ENCODE peak calls at places on chromosomes 2 and 18, in nine cellular contexts. O is nephron progenitor cell, A is A549, V is GM12865, K is thoracic aorta, H is neural crest cell, T is lower lobe of right lung, F is body of pancreas, Z is HL-60. R is an unnamed sample.

GRCh38 chr2:48452108-48452507 is 77.8 kb upstream of the STON1 start:
- DNase-seq in O (no peak), A (no peak), V (no peak), K (no peak), H (no peak), T (no peak), F (no peak), Z (no peak), R (no peak)

GRCh38 chr2:23199115-23199918 is 185.7 kb upstream of the KLHL29 start:
- DNase-seq in O (peak; percentile 11), A (peak; percentile 47), V (peak; percentile 42), K (no peak), H (peak; percentile 20), T (no peak), F (no peak), Z (no peak), R (peak; percentile 18)

GRCh38 chr2:67463810-67464209 is 66.7 kb downstream of the ETAA1 start:
- DNase-seq in O (no peak), A (peak; percentile 74), V (no peak), K (no peak), H (no peak), T (no peak), F (no peak), Z (no peak), R (no peak)

GRCh38 chr18:46750626-46751025 is 6.2 kb downstream of the ST8SIA5 start:
- DNase-seq in O (no peak), A (no peak), V (no peak), K (no peak), H (no peak), T (no peak), F (no peak), Z (no peak), R (no peak)

GRCh38 chr2:67996772-67997527 is 65.9 kb downstream of the C1D start:
- DNase-seq in O (no peak), A (no peak), V (no peak), K (no peak), H (no peak), T (no peak), F (no peak), Z (no peak), R (no peak)

GRCh38 chr2:227818569-227819397 is 5.1 kb downstream of the CCL20 start:
- DNase-seq in O (no peak), A (peak; percentile 96), V (no peak), K (peak; percentile 34), H (no peak), T (peak; percentile 79), F (peak; percentile 64), Z (peak; percentile 100), R (no peak)

GRCh38 chr2:127818794-127819425 is 7.9 kb upstream of the WDR33 start:
- DNase-seq in O (no peak), A (no peak), V (no peak), K (no peak), H (no peak), T (no peak), F (no peak), Z (no peak), R (no peak)

GRCh38 chr2:72011356-72011661 is 136.4 kb downstream of the CYP26B1 start:
- DNase-seq in O (no peak), A (no peak), V (no peak), K (no peak), H (no peak), T (no peak), F (no peak), Z (no peak), R (no peak)

GRCh38 chr2:239278361-239278760 is 122.5 kb downstream of the HDAC4 start:
- DNase-seq in O (no peak), A (no peak), V (no peak), K (no peak), H (no peak), T (no peak), F (peak; percentile 1), Z (no peak), R (no peak)

GRCh38 chr2:239277401-239278085 is 123.3 kb downstream of the HDAC4 start:
- DNase-seq in O (no peak), A (no peak), V (no peak), K (no peak), H (no peak), T (no peak), F (peak; percentile 1), Z (no peak), R (no peak)

GRCh38 chr2:239275037-239275685 is 125.7 kb downstream of the HDAC4 start:
- DNase-seq in O (no peak), A (peak; percentile 97), V (peak; percentile 88), K (peak; percentile 64), H (no peak), T (peak; percentile 81), F (peak; percentile 79), Z (peak; percentile 82), R (peak; percentile 81)

GRCh38 chr2:239275871-239276812 is 124.7 kb downstream of the HDAC4 start:
- DNase-seq in O (no peak), A (peak; percentile 61), V (no peak), K (no peak), H (no peak), T (peak; percentile 46), F (peak; percentile 37), Z (no peak), R (no peak)

GRCh38 chr2:239276813-239277193 is 124.0 kb downstream of the HDAC4 start:
- DNase-seq in O (no peak), A (no peak), V (no peak), K (no peak), H (no peak), T (no peak), F (peak; percentile 1), Z (no peak), R (no peak)
- TF ChIP-seq CTCF in O (peak; percentile 7), A (no peak), V (no peak), K (no peak), H (no peak), T (no peak), F (no peak), Z (no peak), R (no peak)

GRCh38 chr18:55780591-55781071 is 192.6 kb upstream of the TCF4 start:
- DNase-seq in O (no peak), A (no peak), V (no peak), K (no peak), H (no peak), T (no peak), F (no peak), Z (no peak), R (peak; percentile 19)

GRCh38 chr18:55779461-55779710 is 191.4 kb upstream of the TCF4 start:
- DNase-seq in O (no peak), A (no peak), V (peak; percentile 6), K (no peak), H (no peak), T (peak; percentile 46), F (no peak), Z (no peak), R (no peak)

GRCh38 chr18:55778731-55779460 is 190.9 kb upstream of the TCF4 start:
- DNase-seq in O (no peak), A (no peak), V (peak; percentile 54), K (no peak), H (no peak), T (no peak), F (no peak), Z (peak; percentile 30), R (peak; percentile 26)

GRCh38 chr18:55781481-55781957 is 193.5 kb upstream of the TCF4 start:
- DNase-seq in O (peak; percentile 46), A (peak; percentile 52), V (peak; percentile 27), K (no peak), H (peak; percentile 26), T (no peak), F (peak; percentile 20), Z (no peak), R (peak; percentile 15)

DNA sequence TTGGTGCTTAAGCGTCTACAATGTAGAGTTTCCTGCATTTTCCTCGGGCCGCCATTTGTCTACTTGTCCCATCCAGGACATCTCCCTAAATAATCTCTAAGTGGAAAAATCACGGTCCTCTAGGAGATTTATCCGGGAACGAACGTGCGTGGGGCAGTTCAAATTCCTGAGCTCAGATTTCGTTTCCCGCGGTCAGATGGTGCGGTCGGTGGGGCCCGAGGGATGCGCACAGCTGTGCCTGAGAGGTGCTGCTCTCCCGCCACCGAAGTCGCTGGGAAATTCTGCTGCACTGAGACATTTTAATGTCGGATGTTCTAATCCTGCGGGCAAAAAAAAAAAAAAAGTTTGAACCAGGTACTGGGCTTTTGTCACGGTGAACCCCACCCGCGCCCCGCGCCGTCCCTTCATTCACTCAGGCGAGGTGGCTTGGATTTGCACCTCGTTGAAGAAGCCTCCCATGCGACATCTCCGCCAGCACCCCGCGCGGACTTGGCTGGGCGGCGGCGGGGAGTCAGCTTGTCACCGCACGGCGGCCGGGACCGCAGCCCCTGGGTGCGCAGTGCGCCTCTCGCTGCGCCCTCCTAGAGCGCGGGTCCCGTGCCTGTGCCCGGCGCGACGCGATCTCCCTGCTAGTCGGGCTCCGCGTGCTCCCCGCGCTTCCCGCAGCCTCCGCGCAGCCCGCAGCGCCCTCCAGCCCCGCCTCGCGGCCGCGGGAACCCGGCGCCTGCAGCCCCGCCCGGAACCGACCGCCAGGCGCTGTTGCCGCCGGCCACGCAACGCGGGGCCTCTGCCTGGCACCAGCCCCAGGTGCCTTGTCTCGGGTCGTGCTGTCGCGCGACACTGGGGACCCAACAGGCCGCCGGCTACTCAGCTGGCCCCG is 192.0 kb upstream of the TCF4 start:
- DNase-seq in O (peak; percentile 75), A (no peak), V (peak; percentile 30), K (no peak), H (peak; percentile 29), T (peak; percentile 49), F (no peak), Z (no peak), R (peak; percentile 25)
- TF ChIP-seq CTCF in O (no peak), A (no peak), V (no peak), K (no peak), H (peak; percentile 50), T (peak; percentile 28), F (peak; percentile 39), Z (no peak), R (no peak)

GRCh38 chr18:63980027-63980426 is 10.1 kb downstream of the SERPINB8 start:
- DNase-seq in O (no peak), A (no peak), V (no peak), K (no peak), H (no peak), T (no peak), F (no peak), Z (no peak), R (no peak)

GRCh38 chr18:63981719-63982118 is 11.8 kb downstream of the SERPINB8 start:
- DNase-seq in O (no peak), A (no peak), V (no peak), K (no peak), H (no peak), T (no peak), F (no peak), Z (no peak), R (no peak)

GRCh38 chr18:63980896-63981454 is 11.1 kb downstream of the SERPINB8 start:
- DNase-seq in O (no peak), A (no peak), V (no peak), K (no peak), H (no peak), T (no peak), F (no peak), Z (no peak), R (no peak)

GRCh38 chr18:63977040-63977439 is 7.2 kb downstream of the SERPINB8 start:
- DNase-seq in O (no peak), A (no peak), V (no peak), K (no peak), H (no peak), T (no peak), F (no peak), Z (no peak), R (no peak)

DNA sequence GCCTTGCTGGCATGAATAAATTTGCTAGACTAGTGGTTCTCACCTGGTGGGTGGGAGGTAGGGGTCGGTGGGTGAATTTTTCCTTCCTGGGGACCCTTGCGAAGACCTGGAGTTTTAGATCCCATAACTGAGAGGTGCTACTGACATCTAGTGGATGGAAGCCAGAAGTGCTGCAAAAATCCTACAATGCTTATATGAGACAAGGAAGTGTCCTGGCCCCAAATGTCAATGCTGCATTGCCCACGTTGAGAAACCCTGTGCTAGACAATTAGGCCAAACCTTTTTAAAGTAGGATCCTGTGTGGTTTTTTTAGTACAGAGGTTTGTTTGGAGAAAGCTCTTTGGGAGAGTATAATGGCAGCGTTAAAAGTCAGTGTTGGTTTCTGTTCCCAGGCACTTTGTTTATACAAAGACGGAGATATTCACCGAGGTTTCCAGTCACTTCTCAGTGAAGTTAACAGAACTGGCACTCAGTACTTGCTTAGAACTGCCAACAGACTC is 9.6 kb downstream of the SERPINB8 start:
- DNase-seq in O (peak; percentile 56), A (peak; percentile 55), V (peak; percentile 61), K (no peak), H (peak; percentile 45), T (no peak), F (peak; percentile 74), Z (peak; percentile 63), R (peak; percentile 63)
- TF ChIP-seq CTCF in O (peak; percentile 80), A (peak; percentile 70), V (peak; percentile 89), K (peak; percentile 75), H (peak; percentile 89), T (peak; percentile 81), F (peak; percentile 73), Z (peak; percentile 99), R (peak; percentile 71)

GRCh38 chr18:76679259-76679658 is 143.1 kb upstream of the ZNF236 start:
- DNase-seq in O (peak; percentile 47), A (no peak), V (no peak), K (no peak), H (no peak), T (no peak), F (no peak), Z (no peak), R (no peak)
- TF ChIP-seq CTCF in O (no peak), A (no peak), V (no peak), K (no peak), H (no peak), T (no peak), F (no peak), Z (no peak), R (no peak)